ENCODE peak calls at places on chromosomes 1 and 21, in ten cellular contexts. One of them, this sample, is unnamed.

GRCh38 chr1:247407180-247407616 is 8.8 kb upstream of the NLRP3 start:
- DNase-seq in tibial artery: no peak
- DNase-seq in SK-N-SH: no peak
- DNase-seq in mammary epithelial cell: peak; percentile 70
- DNase-seq in heart right ventricle: peak; percentile 27
- DNase-seq in PC-9: peak; percentile 23
- DNase-seq in Peyer's patch: peak; percentile 78
- DNase-seq in cardiac muscle cell: no peak
- DNase-seq in tibial nerve: no peak
- DNase-seq in heart left ventricle: no peak
- DNase-seq in this sample: no peak

GRCh38 chr1:162696286-162696862 is 64.1 kb downstream of the DDR2 start:
- DNase-seq in tibial artery: peak; percentile 85
- DNase-seq in SK-N-SH: peak; percentile 57
- DNase-seq in mammary epithelial cell: peak; percentile 86
- DNase-seq in heart right ventricle: peak; percentile 72
- DNase-seq in PC-9: peak; percentile 65
- DNase-seq in Peyer's patch: peak; percentile 57
- DNase-seq in cardiac muscle cell: peak; percentile 94
- DNase-seq in tibial nerve: peak; percentile 57
- DNase-seq in heart left ventricle: peak; percentile 78
- DNase-seq in this sample: peak; percentile 53

GRCh38 chr1:91020486-91020885 is 1.3 kb downstream of the ZNF644 start:
- DNase-seq in tibial artery: no peak
- DNase-seq in SK-N-SH: no peak
- DNase-seq in mammary epithelial cell: no peak
- DNase-seq in heart right ventricle: no peak
- DNase-seq in PC-9: no peak
- DNase-seq in Peyer's patch: no peak
- DNase-seq in cardiac muscle cell: no peak
- DNase-seq in tibial nerve: no peak
- DNase-seq in heart left ventricle: no peak
- DNase-seq in this sample: no peak

GRCh38 chr1:156437465-156437864 is 63.1 kb downstream of the MEF2D start:
- DNase-seq in tibial artery: no peak
- DNase-seq in SK-N-SH: no peak
- DNase-seq in mammary epithelial cell: no peak
- DNase-seq in heart right ventricle: no peak
- DNase-seq in PC-9: no peak
- DNase-seq in Peyer's patch: no peak
- DNase-seq in cardiac muscle cell: no peak
- DNase-seq in tibial nerve: no peak
- DNase-seq in heart left ventricle: no peak
- DNase-seq in this sample: no peak

GRCh38 chr21:15324542-15324941 is 259.7 kb upstream of the NRIP1 start:
- DNase-seq in tibial artery: no peak
- DNase-seq in SK-N-SH: no peak
- DNase-seq in mammary epithelial cell: no peak
- DNase-seq in heart right ventricle: no peak
- DNase-seq in PC-9: no peak
- DNase-seq in Peyer's patch: no peak
- DNase-seq in cardiac muscle cell: no peak
- DNase-seq in tibial nerve: no peak
- DNase-seq in heart left ventricle: no peak
- DNase-seq in this sample: no peak

GRCh38 chr21:33299181-33299752 is 25.5 kb upstream of the IFNAR1 start:
- DNase-seq in tibial artery: no peak
- DNase-seq in SK-N-SH: no peak
- DNase-seq in mammary epithelial cell: peak; percentile 52
- DNase-seq in heart right ventricle: no peak
- DNase-seq in PC-9: peak; percentile 47
- DNase-seq in Peyer's patch: no peak
- DNase-seq in cardiac muscle cell: no peak
- DNase-seq in tibial nerve: no peak
- DNase-seq in heart left ventricle: no peak
- DNase-seq in this sample: peak; percentile 31

GRCh38 chr1:228794810-228795209 is 59.5 kb downstream of the RHOU start:
- DNase-seq in tibial artery: no peak
- DNase-seq in SK-N-SH: no peak
- DNase-seq in mammary epithelial cell: no peak
- DNase-seq in heart right ventricle: no peak
- DNase-seq in PC-9: no peak
- DNase-seq in Peyer's patch: no peak
- DNase-seq in cardiac muscle cell: no peak
- DNase-seq in tibial nerve: no peak
- DNase-seq in heart left ventricle: no peak
- DNase-seq in this sample: no peak

GRCh38 chr21:44734841-44735240 is 23.5 kb upstream of the TSPEAR start:
- DNase-seq in tibial artery: no peak
- DNase-seq in SK-N-SH: no peak
- DNase-seq in mammary epithelial cell: no peak
- DNase-seq in heart right ventricle: no peak
- DNase-seq in PC-9: no peak
- DNase-seq in Peyer's patch: no peak
- DNase-seq in cardiac muscle cell: no peak
- DNase-seq in tibial nerve: no peak
- DNase-seq in heart left ventricle: no peak
- DNase-seq in this sample: no peak

GRCh38 chr21:33661146-33661545 is 18.8 kb downstream of the ITSN1 start:
- DNase-seq in tibial artery: no peak
- DNase-seq in SK-N-SH: no peak
- DNase-seq in mammary epithelial cell: peak; percentile 40
- DNase-seq in heart right ventricle: no peak
- DNase-seq in PC-9: no peak
- DNase-seq in Peyer's patch: no peak
- DNase-seq in cardiac muscle cell: no peak
- DNase-seq in tibial nerve: no peak
- DNase-seq in heart left ventricle: no peak
- DNase-seq in this sample: no peak

GRCh38 chr1:171637928-171638576 is 14.4 kb downstream of the MYOC start:
- DNase-seq in tibial artery: no peak
- DNase-seq in SK-N-SH: no peak
- DNase-seq in mammary epithelial cell: no peak
- DNase-seq in heart right ventricle: no peak
- DNase-seq in PC-9: no peak
- DNase-seq in Peyer's patch: no peak
- DNase-seq in cardiac muscle cell: no peak
- DNase-seq in tibial nerve: no peak
- DNase-seq in heart left ventricle: no peak
- DNase-seq in this sample: no peak

GRCh38 chr21:29145354-29145782 is 14.9 kb downstream of the MAP3K7CL start:
- DNase-seq in tibial artery: peak; percentile 73
- DNase-seq in SK-N-SH: no peak
- DNase-seq in mammary epithelial cell: peak; percentile 93
- DNase-seq in heart right ventricle: no peak
- DNase-seq in PC-9: no peak
- DNase-seq in Peyer's patch: no peak
- DNase-seq in cardiac muscle cell: no peak
- DNase-seq in tibial nerve: no peak
- DNase-seq in heart left ventricle: no peak
- DNase-seq in this sample: no peak

GRCh38 chr1:23108918-23109533 is 59.6 kb downstream of the LUZP1 start:
- DNase-seq in tibial artery: no peak
- DNase-seq in SK-N-SH: no peak
- DNase-seq in mammary epithelial cell: no peak
- DNase-seq in heart right ventricle: no peak
- DNase-seq in PC-9: peak; percentile 24
- DNase-seq in Peyer's patch: no peak
- DNase-seq in cardiac muscle cell: no peak
- DNase-seq in tibial nerve: no peak
- DNase-seq in heart left ventricle: no peak
- DNase-seq in this sample: no peak

GRCh38 chr1:30324251-30325084 is 398.9 kb downstream of the MATN1 start:
- DNase-seq in tibial artery: peak; percentile 23
- DNase-seq in SK-N-SH: no peak
- DNase-seq in mammary epithelial cell: no peak
- DNase-seq in heart right ventricle: no peak
- DNase-seq in PC-9: no peak
- DNase-seq in Peyer's patch: no peak
- DNase-seq in cardiac muscle cell: no peak
- DNase-seq in tibial nerve: no peak
- DNase-seq in heart left ventricle: no peak
- DNase-seq in this sample: no peak

GRCh38 chr1:33130297-33130696 is 49.3 kb downstream of the AZIN2 start:
- DNase-seq in tibial artery: no peak
- DNase-seq in SK-N-SH: no peak
- DNase-seq in mammary epithelial cell: peak; percentile 83
- DNase-seq in heart right ventricle: no peak
- DNase-seq in PC-9: no peak
- DNase-seq in Peyer's patch: no peak
- DNase-seq in cardiac muscle cell: no peak
- DNase-seq in tibial nerve: no peak
- DNase-seq in heart left ventricle: no peak
- DNase-seq in this sample: no peak

GRCh38 chr1:17596651-17597509 is 57.4 kb downstream of the ARHGEF10L start:
- DNase-seq in tibial artery: no peak
- DNase-seq in SK-N-SH: peak; percentile 66
- DNase-seq in mammary epithelial cell: no peak
- DNase-seq in heart right ventricle: no peak
- DNase-seq in PC-9: no peak
- DNase-seq in Peyer's patch: peak; percentile 82
- DNase-seq in cardiac muscle cell: peak; percentile 35
- DNase-seq in tibial nerve: no peak
- DNase-seq in heart left ventricle: no peak
- DNase-seq in this sample: peak; percentile 85

DNA sequence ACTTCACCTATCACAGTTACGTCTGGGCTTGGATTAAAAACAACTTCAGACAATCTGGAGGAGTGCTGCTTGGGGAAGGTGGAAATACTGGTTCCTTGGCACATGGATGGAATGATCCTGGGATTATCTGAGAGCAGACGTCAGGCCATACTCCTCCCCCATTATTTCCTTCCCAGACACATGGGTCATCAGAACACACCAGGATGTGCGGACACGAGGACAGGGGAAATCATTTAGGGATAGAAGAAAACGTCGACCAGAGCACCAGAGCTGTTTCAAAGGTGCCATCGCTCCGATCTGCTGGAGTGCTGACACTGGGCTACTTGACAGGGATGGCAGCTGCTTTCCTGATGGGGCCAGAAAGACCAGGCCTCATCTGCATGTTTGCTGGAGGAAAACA is 31.8 kb upstream of the ANGPTL7 start:
- DNase-seq in tibial artery: no peak
- DNase-seq in SK-N-SH: no peak
- DNase-seq in mammary epithelial cell: no peak
- DNase-seq in heart right ventricle: no peak
- DNase-seq in PC-9: no peak
- DNase-seq in Peyer's patch: no peak
- DNase-seq in cardiac muscle cell: no peak
- DNase-seq in tibial nerve: no peak
- DNase-seq in heart left ventricle: no peak
- DNase-seq in this sample: no peak
- H3K4me3 ChIP-seq in tibial artery: no peak overlapping the region
- H3K4me3 ChIP-seq in SK-N-SH: no peak overlapping the region
- H3K4me3 ChIP-seq in mammary epithelial cell: no peak overlapping the region
- H3K4me3 ChIP-seq in heart right ventricle: no peak overlapping the region
- H3K4me3 ChIP-seq in PC-9: no peak overlapping the region
- H3K4me3 ChIP-seq in Peyer's patch: no peak overlapping the region
- H3K4me3 ChIP-seq in cardiac muscle cell: no peak overlapping the region
- H3K4me3 ChIP-seq in tibial nerve: no peak overlapping the region
- H3K4me3 ChIP-seq in heart left ventricle: no peak overlapping the region
- H3K4me3 ChIP-seq in this sample: no peak overlapping the region

DNA sequence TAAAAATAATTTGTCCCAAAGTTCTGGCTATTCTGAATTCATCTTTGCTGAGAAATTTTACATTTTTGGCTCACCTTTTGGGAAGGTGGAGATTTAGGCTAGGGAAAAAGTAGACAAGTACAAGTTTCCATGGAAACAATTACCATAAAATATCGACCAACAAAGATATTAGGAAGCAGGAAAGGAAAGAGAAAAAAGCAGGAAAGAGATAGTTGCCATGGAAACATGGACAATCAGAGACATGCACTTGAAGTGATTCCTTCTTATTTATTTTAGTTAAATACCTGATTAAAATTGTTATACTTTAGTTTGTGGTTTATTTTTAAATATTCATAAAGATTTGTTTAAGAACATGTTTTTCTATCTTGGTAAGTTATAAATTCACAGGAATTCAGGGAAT is 277.8 kb downstream of the PDE4B start:
- DNase-seq in tibial artery: no peak
- DNase-seq in SK-N-SH: no peak
- DNase-seq in mammary epithelial cell: no peak
- DNase-seq in heart right ventricle: no peak
- DNase-seq in PC-9: no peak
- DNase-seq in Peyer's patch: no peak
- DNase-seq in cardiac muscle cell: no peak
- DNase-seq in tibial nerve: no peak
- DNase-seq in heart left ventricle: no peak
- DNase-seq in this sample: no peak
- H3K27ac ChIP-seq in tibial artery: no peak overlapping the region
- H3K27ac ChIP-seq in SK-N-SH: no peak overlapping the region
- H3K27ac ChIP-seq in mammary epithelial cell: no peak overlapping the region
- H3K27ac ChIP-seq in heart right ventricle: no peak overlapping the region
- H3K27ac ChIP-seq in PC-9: no peak overlapping the region
- H3K27ac ChIP-seq in Peyer's patch: no peak overlapping the region
- H3K27ac ChIP-seq in cardiac muscle cell: no peak overlapping the region
- H3K27ac ChIP-seq in tibial nerve: no peak overlapping the region
- H3K27ac ChIP-seq in heart left ventricle: no peak overlapping the region
- H3K27ac ChIP-seq in this sample: no peak overlapping the region

DNA sequence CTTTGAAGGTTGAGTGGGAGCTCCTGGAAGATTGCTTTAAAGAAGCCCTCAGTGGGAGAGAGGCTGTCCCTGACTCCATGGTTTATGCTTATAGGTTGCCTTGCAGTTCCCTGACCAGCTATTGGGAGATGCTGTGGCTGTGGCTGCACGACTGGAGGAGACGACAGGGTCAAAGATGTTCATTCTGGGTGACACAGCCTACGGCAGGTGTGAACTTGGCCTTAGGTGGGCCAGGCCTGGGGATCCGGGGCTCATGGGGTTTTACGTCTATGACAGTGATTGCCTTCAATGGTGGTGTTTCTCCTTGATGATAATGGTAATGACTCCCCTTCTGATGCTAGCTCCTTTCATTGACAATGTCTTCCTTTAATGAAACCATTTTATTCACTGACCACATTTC is 692 bp downstream of the DPH2 start:
- DNase-seq in tibial artery: no peak
- DNase-seq in SK-N-SH: no peak
- DNase-seq in mammary epithelial cell: no peak
- DNase-seq in heart right ventricle: no peak
- DNase-seq in PC-9: no peak
- DNase-seq in Peyer's patch: no peak
- DNase-seq in cardiac muscle cell: no peak
- DNase-seq in tibial nerve: no peak
- DNase-seq in heart left ventricle: no peak
- DNase-seq in this sample: no peak
- TF ChIP-seq CTCF in tibial artery: no peak
- TF ChIP-seq CTCF in SK-N-SH: no peak
- TF ChIP-seq CTCF in mammary epithelial cell: no peak
- TF ChIP-seq CTCF in heart right ventricle: no peak
- TF ChIP-seq CTCF in PC-9: no peak
- TF ChIP-seq CTCF in Peyer's patch: no peak
- TF ChIP-seq CTCF in cardiac muscle cell: no peak
- TF ChIP-seq CTCF in tibial nerve: no peak
- TF ChIP-seq CTCF in heart left ventricle: no peak
- TF ChIP-seq CTCF in this sample: no peak

GRCh38 chr1:242673652-242674051 is 149.2 kb upstream of the PLD5 start:
- DNase-seq in tibial artery: no peak
- DNase-seq in SK-N-SH: no peak
- DNase-seq in mammary epithelial cell: no peak
- DNase-seq in heart right ventricle: no peak
- DNase-seq in PC-9: no peak
- DNase-seq in Peyer's patch: no peak
- DNase-seq in cardiac muscle cell: no peak
- DNase-seq in tibial nerve: no peak
- DNase-seq in heart left ventricle: no peak
- DNase-seq in this sample: no peak

GRCh38 chr1:242670019-242670418 is 145.5 kb upstream of the PLD5 start:
- DNase-seq in tibial artery: no peak
- DNase-seq in SK-N-SH: peak; percentile 50
- DNase-seq in mammary epithelial cell: no peak
- DNase-seq in heart right ventricle: no peak
- DNase-seq in PC-9: no peak
- DNase-seq in Peyer's patch: no peak
- DNase-seq in cardiac muscle cell: no peak
- DNase-seq in tibial nerve: no peak
- DNase-seq in heart left ventricle: no peak
- DNase-seq in this sample: no peak
- H3K4me3 ChIP-seq in tibial artery: no peak overlapping the region
- H3K4me3 ChIP-seq in SK-N-SH: no peak overlapping the region
- H3K4me3 ChIP-seq in mammary epithelial cell: no peak overlapping the region
- H3K4me3 ChIP-seq in heart right ventricle: no peak overlapping the region
- H3K4me3 ChIP-seq in PC-9: no peak overlapping the region
- H3K4me3 ChIP-seq in Peyer's patch: no peak overlapping the region
- H3K4me3 ChIP-seq in cardiac muscle cell: no peak overlapping the region
- H3K4me3 ChIP-seq in tibial nerve: no peak overlapping the region
- H3K4me3 ChIP-seq in heart left ventricle: no peak overlapping the region
- H3K4me3 ChIP-seq in this sample: no peak overlapping the region

This sample was measured in colonic mucosa.